ENCODE peak calls at places on chromosomes 7 and 10, in ten cellular contexts. A is CD8-positive, alpha-beta memory T cell; W is iris pigment epithelial cell; K is NCI-H1417; V is upper lobe of right lung; T is RPMI8226; E is hypothalamus; B is NCI-H2081; X is right cardiac atrium; C is HT1080. M is an unnamed sample.

GRCh38 chr7:155761162-155761561 is 51.1 kb downstream of the SHH start:
- DNase-seq in A (no peak), W (no peak), K (no peak), V (no peak), T (no peak), E (no peak), B (no peak), X (no peak), C (no peak), M (no peak)

GRCh38 chr7:106187613-106188350 is 75.7 kb upstream of the SYPL1 start:
- DNase-seq in A (no peak), W (peak), K (no peak), V (no peak), T (no peak), E (no peak), B (no peak), X (no peak), C (peak), M (no peak)

GRCh38 chr10:28892818-28893547 is 215.7 kb downstream of the BAMBI start:
- DNase-seq in A (no peak), W (peak), K (no peak), V (no peak), T (no peak), E (no peak), B (no peak), X (no peak), C (peak), M (no peak)

GRCh38 chr7:15015545-15016314 is 113.2 kb upstream of the DGKB start:
- DNase-seq in A (no peak), W (peak), K (peak), V (no peak), T (peak), E (no peak), B (peak), X (peak), C (peak), M (no peak)

GRCh38 chr10:124025152-124025551 is 68.2 kb downstream of the CHST15 start:
- DNase-seq in A (no peak), W (peak), K (no peak), V (no peak), T (no peak), E (no peak), B (no peak), X (no peak), C (peak), M (no peak)

GRCh38 chr7:100863406-100863950 is 3.7 kb upstream of the TRIP6 start:
- DNase-seq in A (no peak), W (no peak), K (no peak), V (no peak), T (no peak), E (no peak), B (no peak), X (peak), C (no peak), M (no peak)

GRCh38 chr7:150375662-150376521 is 3.2 kb upstream of the ZNF775 start:
- DNase-seq in A (no peak), W (no peak), K (no peak), V (peak), T (peak), E (no peak), B (no peak), X (no peak), C (no peak), M (no peak)

GRCh38 chr10:63593576-63593975 is 72.4 kb downstream of the REEP3 start:
- DNase-seq in A (no peak), W (peak), K (no peak), V (no peak), T (no peak), E (no peak), B (no peak), X (peak), C (no peak), M (no peak)

GRCh38 chr7:107857541-107857912 is 33.5 kb upstream of the DLD start:
- DNase-seq in A (no peak), W (peak), K (no peak), V (no peak), T (no peak), E (no peak), B (no peak), X (no peak), C (peak), M (no peak)

GRCh38 chr10:43671659-43672555 is 23.2 kb upstream of the ZNF32 start:
- DNase-seq in A (no peak), W (peak), K (peak), V (peak), T (peak), E (no peak), B (no peak), X (peak), C (peak), M (no peak)

GRCh38 chr7:50450691-50451051 is 521 bp upstream of the FIGNL1 start:
- DNase-seq in A (peak), W (no peak), K (peak), V (peak), T (peak), E (no peak), B (peak), X (peak), C (no peak), M (no peak)

GRCh38 chr10:3866347-3866746 is 81.3 kb upstream of the KLF6 start:
- DNase-seq in A (no peak), W (no peak), K (no peak), V (no peak), T (no peak), E (no peak), B (no peak), X (no peak), C (no peak), M (no peak)

GRCh38 chr7:155094636-155095035 is 24.5 kb downstream of the HTR5A start:
- DNase-seq in A (no peak), W (no peak), K (no peak), V (no peak), T (no peak), E (no peak), B (no peak), X (no peak), C (no peak), M (no peak)

GRCh38 chr7:130695840-130696239 is 9.5 kb upstream of the TSGA13 start:
- DNase-seq in A (no peak), W (peak), K (peak), V (no peak), T (peak), E (no peak), B (peak), X (no peak), C (no peak), M (no peak)

GRCh38 chr10:72276421-72277339 is 3.0 kb downstream of the DDIT4 start:
- DNase-seq in A (no peak), W (peak), K (no peak), V (no peak), T (peak), E (no peak), B (no peak), X (peak), C (no peak), M (no peak)

GRCh38 chr10:31759124-31759798 is 169.4 kb downstream of the ARHGAP12 start:
- DNase-seq in A (peak), W (peak), K (peak), V (peak), T (no peak), E (peak), B (peak), X (peak), C (no peak), M (peak)